ENCODE peak calls at places on chromosomes 16 and 17, in six cellular contexts. I is adrenal gland, Q is uterus, W is suprapubic skin, T is right lobe of liver, K is upper lobe of left lung. H is an unnamed sample.
A peak's percentile ranks its signal among the peaks of the same experiment; 100 is the strongest.

GRCh38 chr16:10509534-10510025 is 70.8 kb downstream of the EMP2 start:
- DNase-seq in T (peak; percentile 49), I (peak; percentile 69), W (no peak), K (peak; percentile 65), Q (peak; percentile 50), H (no peak)

GRCh38 chr17:66715745-66716156 is 119.2 kb upstream of the CACNG5 start:
- DNase-seq in I (no peak), Q (no peak), K (no peak), W (no peak), T (no peak), H (no peak)

GRCh38 chr17:351436-351713 is 1.2 kb downstream of the RPH3AL start:
- DNase-seq in T (no peak), K (no peak), W (no peak), I (no peak), Q (no peak), H (no peak)

GRCh38 chr17:2925011-2925410 is 128.8 kb downstream of the RAP1GAP2 start:
- DNase-seq in Q (no peak), W (no peak), T (no peak), K (no peak), I (no peak), H (no peak)

GRCh38 chr16:78770353-78771091 is 671.1 kb downstream of the WWOX start:
- DNase-seq in Q (peak; percentile 64), K (peak; percentile 75), T (peak; percentile 85), I (peak; percentile 75), W (peak; percentile 83), H (peak; percentile 95)

GRCh38 chr17:1939979-1940809 is 84.9 kb downstream of the RTN4RL1 start:
- DNase-seq in T (no peak), K (no peak), W (no peak), Q (no peak), I (no peak), H (no peak)

GRCh38 chr17:42937712-42938596 is 26.3 kb downstream of the AARSD1 start:
- DNase-seq in I (peak; percentile 42), K (peak; percentile 26), W (no peak), Q (peak; percentile 47), T (peak; percentile 23), H (no peak)

GRCh38 chr16:87603684-87604571 is 1.6 kb downstream of the JPH3 start:
- DNase-seq in T (no peak), I (no peak), K (no peak), W (no peak), Q (no peak), H (no peak)

GRCh38 chr17:18928726-18929125 is 23.2 kb upstream of the SLC5A10 start:
- DNase-seq in I (no peak), Q (no peak), T (no peak), W (no peak), K (no peak), H (no peak)

GRCh38 chr17:70033165-70033564 is 41.9 kb upstream of the KCNJ16 start:
- DNase-seq in I (no peak), K (no peak), Q (no peak), T (no peak), W (no peak), H (no peak)

GRCh38 chr17:70029019-70029767 is 45.8 kb upstream of the KCNJ16 start:
- DNase-seq in T (no peak), I (no peak), Q (no peak), K (no peak), W (no peak), H (peak; percentile 59)

GRCh38 chr17:70031341-70031740 is 43.7 kb upstream of the KCNJ16 start:
- DNase-seq in K (no peak), W (no peak), T (no peak), Q (no peak), I (no peak), H (no peak)

GRCh38 chr17:70037498-70037897 is 37.5 kb upstream of the KCNJ16 start:
- DNase-seq in W (no peak), I (no peak), K (no peak), T (no peak), Q (no peak), H (no peak)

DNA sequence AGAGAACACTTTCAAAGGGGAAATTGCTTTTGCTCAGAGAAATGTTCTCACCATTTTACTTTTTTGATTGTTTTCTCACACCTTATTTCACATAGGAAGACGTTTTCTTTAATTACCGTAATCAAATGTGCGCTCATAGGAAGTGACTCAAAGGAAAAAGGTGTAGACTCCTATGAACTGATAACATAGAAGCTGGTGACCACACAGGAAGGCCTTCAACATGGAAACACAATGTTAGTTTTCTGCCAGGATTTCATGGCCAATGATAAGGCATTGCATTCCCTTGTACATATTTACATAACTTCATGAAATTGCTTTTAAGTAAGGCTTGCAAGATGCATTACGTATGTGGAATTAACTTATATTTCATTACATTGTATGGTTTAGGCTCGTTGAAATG is 40.9 kb upstream of the KCNJ16 start:
- DNase-seq in K (no peak), Q (no peak), T (no peak), W (no peak), I (no peak), H (no peak)
- TF ChIP-seq POLR2A in K (no peak), Q (no peak), T (no peak), W (no peak), I (no peak), H (no peak)

DNA sequence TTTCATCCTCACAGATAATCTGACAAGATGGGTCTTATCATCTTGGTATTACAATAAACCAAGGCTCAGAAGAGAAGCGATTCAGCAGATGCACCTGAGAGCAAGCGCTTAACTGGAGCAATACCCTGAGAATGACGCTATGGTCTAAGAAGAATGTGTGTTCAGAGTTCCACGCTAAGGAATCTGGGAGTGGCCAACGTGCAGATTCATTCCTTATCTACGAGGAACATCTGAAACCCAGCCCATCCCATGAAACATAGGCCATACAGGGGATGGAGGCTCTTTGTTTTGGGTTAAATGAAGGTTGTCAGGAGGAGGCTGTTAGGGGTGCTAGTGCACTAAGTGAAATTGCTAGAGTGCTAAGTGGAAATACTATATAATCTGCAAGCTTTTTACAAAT is 28.5 kb upstream of the KDM8 start:
- DNase-seq in T (no peak), Q (no peak), W (no peak), I (no peak), K (no peak), H (no peak)
- H3K4me1 ChIP-seq in T (peaks cover 5% of the 10 kb centered on the region), Q (no peaks in the 10 kb centered on the region), W (peaks cover 10% of the 10 kb centered on the region), I (no peaks in the 10 kb centered on the region), K (no peaks in the 10 kb centered on the region), H (peaks cover 32% of the 10 kb centered on the region)

GRCh38 chr17:36088559-36089376 is 1.2 kb downstream of the CCL3 start:
- DNase-seq in W (no peak), K (no peak), T (no peak), Q (no peak), I (no peak), H (peak; percentile 74)
- TF ChIP-seq POLR2A in W (no peak), K (no peak), T (no peak), Q (no peak), I (no peak), H (no peak)

GRCh38 chr16:3873482-3874173 is 6.9 kb downstream of the CREBBP start:
- DNase-seq in T (no peak), K (no peak), Q (no peak), I (no peak), W (peak; percentile 24), H (no peak)
- H3K4me1 ChIP-seq in T (peaks cover 63% of the 10 kb centered on the region), K (peaks cover 75% of the 10 kb centered on the region), Q (peaks cover 42% of the 10 kb centered on the region), I (peaks cover 95% of the 10 kb centered on the region), W (peaks cover 93% of the 10 kb centered on the region), H (peaks cover 100% of the 10 kb centered on the region)

DNA sequence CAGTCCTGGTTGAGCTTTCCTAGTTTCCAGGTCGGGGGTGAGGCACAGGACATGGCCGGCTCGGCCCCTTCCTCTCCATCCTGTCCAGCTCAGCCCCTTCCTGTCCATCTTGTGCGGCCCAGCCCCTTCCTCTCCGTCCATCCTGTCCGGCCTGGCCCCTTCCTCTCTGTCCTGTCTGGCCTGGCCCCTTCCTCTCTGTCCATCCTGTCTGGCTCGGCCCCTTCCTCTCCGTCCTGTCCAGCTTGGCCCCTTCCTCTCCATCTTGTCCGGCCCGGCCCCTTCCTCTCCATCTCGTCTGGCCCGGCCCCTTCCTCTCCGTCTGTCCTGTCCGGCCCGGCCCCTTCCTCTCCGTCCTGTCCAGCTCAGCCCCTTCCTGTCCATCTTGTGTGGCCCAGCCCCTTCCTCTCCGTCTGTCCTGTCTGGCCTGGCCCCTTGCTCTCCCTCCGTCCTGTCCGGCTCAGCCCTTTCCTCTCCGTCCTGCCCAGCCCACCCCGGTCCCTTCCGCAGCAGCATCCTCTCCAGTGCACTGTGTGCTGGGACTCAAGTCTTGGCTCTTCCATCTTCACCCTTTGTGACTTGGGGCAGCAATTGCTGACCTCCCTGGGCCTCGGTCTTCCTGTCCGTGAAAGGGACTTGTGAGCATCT is 5.5 kb upstream of the ZNF750 start:
- DNase-seq in Q (no peak), T (peak; percentile 80), K (peak; percentile 45), I (peak; percentile 56), W (no peak), H (peak; percentile 83)
- TF ChIP-seq POLR2A in Q (no peak), T (no peak), K (no peak), I (no peak), W (no peak), H (no peak)

GRCh38 chr16:74025-74424 is 1.6 kb upstream of the RHBDF1 start:
- DNase-seq in T (no peak), Q (no peak), W (no peak), I (no peak), K (no peak), H (no peak)

GRCh38 chr16:77273-77806 is 685 bp upstream of the MPG start:
- DNase-seq in T (peak; percentile 69), Q (peak; percentile 64), K (peak; percentile 61), W (no peak), I (no peak), H (peak; percentile 90)

GRCh38 chr16:74437-75318 is 2.2 kb upstream of the RHBDF1 start:
- DNase-seq in Q (no peak), I (no peak), K (no peak), W (no peak), T (no peak), H (no peak)

GRCh38 chr16:76535-77272 is 1.3 kb upstream of the MPG start:
- DNase-seq in T (peak; percentile 76), K (peak; percentile 71), I (peak; percentile 57), Q (peak; percentile 85), W (no peak), H (no peak)

GRCh38 chr16:75580-76501 is 2.2 kb upstream of the MPG start:
- DNase-seq in W (peak; percentile 93), K (peak; percentile 81), Q (peak; percentile 87), I (peak; percentile 49), T (no peak), H (no peak)
- H3K4me1 ChIP-seq in W (peaks cover 78% of the 10 kb centered on the region), K (peaks cover 59% of the 10 kb centered on the region), Q (peaks cover 37% of the 10 kb centered on the region), I (peaks cover 51% of the 10 kb centered on the region), T (peaks cover 33% of the 10 kb centered on the region), H (peaks cover 84% of the 10 kb centered on the region)

DNA sequence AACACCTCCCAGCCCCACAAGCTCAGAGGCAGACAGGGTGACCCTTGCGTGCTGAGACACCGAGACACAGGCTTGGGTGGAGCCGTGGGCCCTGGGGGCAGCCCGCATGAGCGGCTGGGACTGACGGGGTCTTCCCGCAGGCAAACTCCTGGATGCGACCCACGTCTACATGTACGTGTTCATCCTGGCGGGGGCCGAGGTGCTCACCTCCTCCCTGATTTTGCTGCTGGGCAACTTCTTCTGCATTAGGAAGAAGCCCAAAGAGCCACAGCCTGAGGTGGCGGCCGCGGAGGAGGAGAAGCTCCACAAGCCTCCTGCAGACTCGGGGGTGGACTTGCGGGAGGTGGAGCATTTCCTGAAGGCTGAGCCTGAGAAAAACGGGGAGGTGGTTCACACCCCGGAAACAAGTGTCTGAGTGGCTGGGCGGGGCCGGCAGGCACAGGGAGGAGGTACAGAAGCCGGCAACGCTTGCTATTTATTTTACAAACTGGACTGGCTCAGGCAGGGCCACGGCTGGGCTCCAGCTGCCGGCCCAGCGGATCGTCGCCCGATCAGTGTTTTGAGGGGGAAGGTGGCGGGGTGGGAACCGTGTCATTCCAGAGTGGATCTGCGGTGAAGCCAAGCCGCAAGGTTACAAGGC is 9.8 kb downstream of the SLC16A3 start:
- DNase-seq in T (peak; percentile 72), I (peak; percentile 43), K (peak; percentile 95), Q (peak; percentile 82), W (peak; percentile 93), H (peak; percentile 90)
- TF ChIP-seq POLR2A in T (peak; percentile 46), I (no peak), K (peak; percentile 54), Q (peak; percentile 46), W (no peak), H (peak; percentile 3)

H was measured in spleen.